ENCODE peak calls at places on chromosome 13, in ten cellular contexts. L is psoas muscle, N is esophagus squamous epithelium, E is mammary epithelial cell, M is WERI-Rb-1, R is heart right ventricle, I is hepatocyte, U is upper lobe of right lung, O is gastrocnemius medialis, V is aorta. C is an unnamed sample.
A peak's percentile ranks its signal among the peaks of the same experiment; 100 is the strongest.

GRCh38 chr13:50358221-50358620 is 343.0 kb downstream of the KCNRG start:
- DNase-seq in L (no peak), N (no peak), E (no peak), M (no peak), R (peak; percentile 21), I (no peak), U (no peak), O (no peak), V (no peak), C (no peak)

GRCh38 chr13:32228330-32229041 is 86.7 kb downstream of the ZAR1L start:
- DNase-seq in L (no peak), N (no peak), E (peak; percentile 26), M (peak; percentile 24), R (no peak), I (no peak), U (no peak), O (no peak), V (no peak), C (no peak)

GRCh38 chr13:75101997-75102720 is 379.8 kb downstream of the TBC1D4 start:
- DNase-seq in L (no peak), N (no peak), E (peak; percentile 11), M (no peak), R (no peak), I (no peak), U (no peak), O (no peak), V (no peak), C (no peak)

GRCh38 chr13:37481005-37481857 is 117.3 kb downstream of the POSTN start:
- DNase-seq in L (no peak), N (no peak), E (peak; percentile 46), M (no peak), R (no peak), I (no peak), U (no peak), O (no peak), V (no peak), C (no peak)

GRCh38 chr13:73984949-73985691 is 149.1 kb downstream of the KLF12 start:
- DNase-seq in L (no peak), N (no peak), E (no peak), M (no peak), R (peak; percentile 29), I (no peak), U (peak; percentile 68), O (no peak), V (no peak), C (no peak)

GRCh38 chr13:78137404-78138142 is 218.9 kb upstream of the EDNRB start:
- DNase-seq in L (no peak), N (no peak), E (peak; percentile 48), M (peak; percentile 9), R (no peak), I (peak; percentile 82), U (no peak), O (no peak), V (no peak), C (peak; percentile 35)

GRCh38 chr13:33275916-33276315 is 9.6 kb downstream of the STARD13 start:
- DNase-seq in L (no peak), N (no peak), E (no peak), M (no peak), R (no peak), I (no peak), U (no peak), O (no peak), V (no peak), C (no peak)

GRCh38 chr13:113646376-113646775 is 11.6 kb downstream of the ATP4B start:
- DNase-seq in L (peak; percentile 28), N (no peak), E (no peak), M (no peak), R (no peak), I (no peak), U (no peak), O (no peak), V (peak; percentile 14), C (no peak)

GRCh38 chr13:72458701-72459100 is 268.7 kb downstream of the MZT1 start:
- DNase-seq in L (no peak), N (no peak), E (peak; percentile 30), M (no peak), R (no peak), I (no peak), U (no peak), O (no peak), V (no peak), C (no peak)

DNA sequence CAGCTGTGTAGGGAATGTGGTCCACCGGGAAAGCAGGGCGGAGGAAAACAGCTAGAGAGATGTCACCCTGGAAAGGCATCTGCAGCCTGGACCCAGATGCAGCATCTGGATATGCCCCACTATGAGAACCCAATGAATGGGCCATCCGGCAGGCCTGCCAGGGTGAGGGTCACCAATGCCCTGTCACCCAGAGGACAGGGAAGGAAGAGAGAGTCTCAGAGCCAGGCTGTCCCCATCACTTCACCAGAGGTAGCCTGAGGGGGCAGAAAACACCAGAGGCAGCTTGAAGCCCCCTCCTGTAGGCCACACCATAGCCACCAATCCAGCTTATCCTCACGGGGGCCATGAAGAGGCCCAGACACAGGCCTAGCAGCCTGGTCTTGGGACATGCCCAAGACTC is 118.8 kb downstream of the TUBA3C start:
- DNase-seq in L (no peak), N (no peak), E (no peak), M (no peak), R (no peak), I (no peak), U (no peak), O (no peak), V (peak; percentile 51), C (no peak)
- H3K9me3 ChIP-seq in L (no peaks in the 10 kb centered on the region), N (peaks cover 17% of the 10 kb centered on the region), E (peaks cover 45% of the 10 kb centered on the region), M (peaks cover 4% of the 10 kb centered on the region), R (no peaks in the 10 kb centered on the region), I (no peaks in the 10 kb centered on the region), U (no peaks in the 10 kb centered on the region), O (no peaks in the 10 kb centered on the region), V (no peaks in the 10 kb centered on the region), C (peaks cover 3% of the 10 kb centered on the region)

DNA sequence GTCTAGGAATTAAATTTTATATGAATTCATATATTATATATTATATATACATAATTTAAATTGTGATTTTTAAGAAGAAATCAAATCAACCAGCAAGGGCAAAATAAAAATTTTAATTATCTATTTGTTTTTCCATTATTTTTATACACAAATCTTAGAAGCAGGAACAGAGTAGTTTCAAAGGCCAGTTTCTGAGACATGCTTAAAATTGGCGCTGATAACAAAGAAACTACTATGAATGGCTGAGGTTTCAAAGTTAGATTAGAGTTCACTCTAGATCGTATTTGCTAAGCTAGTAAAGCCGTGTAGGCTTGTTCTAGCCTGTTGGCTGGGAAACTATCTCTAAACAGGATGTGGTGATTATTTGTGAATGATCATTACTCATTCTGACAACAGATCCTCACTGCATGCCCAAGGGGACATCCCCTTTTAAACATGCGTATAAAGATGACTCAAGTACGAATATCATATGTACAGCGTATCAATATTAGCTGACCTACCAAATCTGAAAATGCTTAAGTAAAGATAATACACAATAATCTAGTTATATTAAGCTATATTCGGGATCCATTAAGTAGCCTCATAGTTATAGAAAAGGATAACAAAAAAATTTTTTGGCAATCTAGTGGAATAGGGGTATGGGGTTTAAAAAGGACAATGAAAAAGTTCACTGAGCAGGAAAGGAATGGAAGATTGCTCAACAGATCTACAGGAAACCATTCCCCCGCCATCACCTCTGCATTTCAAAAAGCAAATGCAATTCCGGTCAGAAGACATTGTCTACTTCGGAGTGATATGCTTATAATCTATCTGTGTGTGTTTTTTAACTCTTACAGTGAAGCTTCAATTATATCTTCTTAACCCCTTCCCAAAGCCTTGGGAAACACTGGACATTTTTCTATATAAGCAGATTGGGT is 150.1 kb downstream of the SHISA2 start:
- DNase-seq in L (no peak), N (no peak), E (peak; percentile 96), M (no peak), R (no peak), I (peak; percentile 67), U (no peak), O (no peak), V (no peak), C (peak; percentile 60)
- H3K9me3 ChIP-seq in L (no peaks in the 10 kb centered on the region), N (no peaks in the 10 kb centered on the region), E (no peaks in the 10 kb centered on the region), M (peaks cover 15% of the 10 kb centered on the region), R (no peaks in the 10 kb centered on the region), I (peaks cover 4% of the 10 kb centered on the region), U (no peaks in the 10 kb centered on the region), O (no peaks in the 10 kb centered on the region), V (peaks cover 1% of the 10 kb centered on the region), C (no peaks in the 10 kb centered on the region)

GRCh38 chr13:53520132-53520531 is 491.5 kb downstream of the OLFM4 start:
- DNase-seq in L (no peak), N (no peak), E (no peak), M (no peak), R (no peak), I (no peak), U (no peak), O (no peak), V (no peak), C (no peak)
- H3K9me3 ChIP-seq in L (no peaks in the 10 kb centered on the region), N (no peaks in the 10 kb centered on the region), E (peaks cover 16% of the 10 kb centered on the region), M (no peaks in the 10 kb centered on the region), R (no peaks in the 10 kb centered on the region), I (no peaks in the 10 kb centered on the region), U (no peaks in the 10 kb centered on the region), O (no peaks in the 10 kb centered on the region), V (no peaks in the 10 kb centered on the region), C (no peaks in the 10 kb centered on the region)

DNA sequence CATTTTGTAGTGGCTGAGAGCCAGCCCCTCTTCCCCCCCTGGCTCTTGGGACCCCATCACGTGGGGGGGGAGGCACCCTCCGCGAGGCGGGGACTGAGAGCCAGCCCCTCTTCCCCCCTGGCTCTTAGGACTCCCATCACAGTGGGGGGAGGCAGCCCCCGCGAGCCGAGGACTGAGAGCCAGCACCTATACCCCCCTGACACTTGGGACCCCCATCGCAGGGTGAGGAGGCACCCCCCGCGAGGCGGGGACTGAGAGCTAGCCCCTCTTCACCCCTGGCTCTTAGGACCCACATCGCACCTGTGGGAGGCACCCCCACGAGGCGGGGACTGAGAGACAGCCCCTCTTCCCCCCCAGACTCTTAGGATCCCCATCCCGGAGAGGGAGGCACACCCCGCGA is 2426.5 kb upstream of the PCDH20 start:
- DNase-seq in L (no peak), N (no peak), E (no peak), M (no peak), R (no peak), I (no peak), U (peak; percentile 45), O (no peak), V (peak; percentile 70), C (no peak)
- H3K9me3 ChIP-seq in L (no peaks in the 10 kb centered on the region), N (peaks cover 34% of the 10 kb centered on the region), E (peaks cover 11% of the 10 kb centered on the region), M (no peaks in the 10 kb centered on the region), R (peaks cover 8% of the 10 kb centered on the region), I (no peaks in the 10 kb centered on the region), U (no peaks in the 10 kb centered on the region), O (no peaks in the 10 kb centered on the region), V (no peaks in the 10 kb centered on the region), C (no peaks in the 10 kb centered on the region)

DNA sequence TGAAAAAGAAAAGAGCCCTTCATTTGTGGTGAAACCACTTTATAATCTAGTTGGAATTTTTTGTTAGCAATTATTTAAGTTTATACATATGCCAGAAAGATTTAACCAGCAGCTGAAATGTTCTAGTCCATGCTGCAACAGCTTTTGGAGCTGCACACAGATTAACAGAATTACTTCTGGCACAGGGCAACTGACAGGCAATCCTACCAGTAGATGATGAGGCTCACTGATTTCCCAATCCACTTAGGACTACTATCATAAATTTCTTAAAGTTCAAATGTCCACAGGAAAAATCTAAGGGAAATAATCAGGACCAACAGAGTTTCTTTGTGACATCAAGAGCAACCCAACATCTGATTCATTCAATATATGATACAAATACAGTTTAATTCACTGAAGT is 78.8 kb downstream of the CRYL1 start:
- DNase-seq in L (no peak), N (no peak), E (no peak), M (no peak), R (no peak), I (no peak), U (no peak), O (no peak), V (no peak), C (no peak)
- H3K9me3 ChIP-seq in L (peaks cover 11% of the 10 kb centered on the region), N (peaks cover 9% of the 10 kb centered on the region), E (peaks cover 13% of the 10 kb centered on the region), M (peaks cover 20% of the 10 kb centered on the region), R (peaks cover 31% of the 10 kb centered on the region), I (peaks cover 6% of the 10 kb centered on the region), U (peaks cover 12% of the 10 kb centered on the region), O (no peaks in the 10 kb centered on the region), V (no peaks in the 10 kb centered on the region), C (peaks cover 23% of the 10 kb centered on the region)

C was measured in CD4-positive, CD25-positive, alpha-beta regulatory T cell.